ENCODE peak calls at places on chromosomes 2 and 18, in eight cellular contexts. X is hepatocyte, V is fibroblast of lung, P is HCT116, T is PC-9, U is H1, K is IMR-90, Z is neural progenitor cell. J is an unnamed sample. For H4K20me1, the result is how much of the 10 kb centered on the place peaks cover.

GRCh38 chr2:70570041-70570661 is 16.5 kb upstream of the TGFA start:
- DNase-seq in X (peak), V (no peak), P (peak), T (peak), U (no peak), K (no peak), Z (no peak), J (peak)

GRCh38 chr2:222912776-222913175 is 51.9 kb downstream of the ACSL3 start:
- DNase-seq in X (no peak), V (no peak), P (no peak), T (no peak), U (no peak), K (no peak), Z (no peak), J (no peak)

GRCh38 chr2:97992836-97993825 is 2.6 kb downstream of the TMEM131 start:
- DNase-seq in X (no peak), V (no peak), P (no peak), T (no peak), U (no peak), K (peak), Z (no peak), J (peak)

GRCh38 chr18:35326695-35327387 is 17.4 kb downstream of the ZNF24 start:
- DNase-seq in X (no peak), V (no peak), P (no peak), T (no peak), U (no peak), K (no peak), Z (no peak), J (no peak)

GRCh38 chr18:43578636-43579203 is 301.4 kb upstream of the SYT4 start:
- DNase-seq in X (no peak), V (peak), P (no peak), T (no peak), U (no peak), K (no peak), Z (no peak), J (no peak)

GRCh38 chr18:22170421-22171262 is 1.3 kb downstream of the GATA6 start:
- DNase-seq in X (peak), V (peak), P (no peak), T (peak), U (peak), K (peak), Z (peak), J (peak)

GRCh38 chr2:56185582-56186046 is 1.8 kb downstream of the CCDC85A start:
- DNase-seq in X (peak), V (no peak), P (no peak), T (no peak), U (peak), K (no peak), Z (peak), J (peak)

GRCh38 chr18:623760-624620 is 27.2 kb downstream of the CLUL1 start:
- DNase-seq in X (peak), V (peak), P (peak), T (peak), U (peak), K (peak), Z (peak), J (peak)

GRCh38 chr2:47354013-47354816 is 48.7 kb upstream of the MSH2 start:
- DNase-seq in X (peak), V (peak), P (no peak), T (peak), U (no peak), K (peak), Z (no peak), J (no peak)

GRCh38 chr2:62724886-62725711 is 19.6 kb downstream of the EHBP1 start:
- DNase-seq in X (no peak), V (no peak), P (peak), T (no peak), U (peak), K (no peak), Z (peak), J (no peak)

GRCh38 chr18:46213295-46213694 is 109.1 kb downstream of the HAUS1 start:
- DNase-seq in X (no peak), V (peak), P (peak), T (no peak), U (no peak), K (no peak), Z (no peak), J (no peak)

GRCh38 chr18:5963267-5963666 is 67.9 kb upstream of the TMEM200C start:
- DNase-seq in X (no peak), V (no peak), P (no peak), T (no peak), U (no peak), K (no peak), Z (no peak), J (no peak)

GRCh38 chr2:10091182-10091932 is 11.1 kb upstream of the CYS1 start:
- DNase-seq in X (no peak), V (no peak), P (no peak), T (no peak), U (no peak), K (no peak), Z (no peak), J (no peak)

GRCh38 chr2:86368181-86368824 is 30.9 kb upstream of the REEP1 start:
- DNase-seq in X (peak), V (peak), P (peak), T (peak), U (peak), K (peak), Z (peak), J (peak)

GRCh38 chr2:217366246-217366645 is 506.4 kb upstream of the TNP1 start:
- DNase-seq in X (no peak), V (no peak), P (no peak), T (no peak), U (no peak), K (no peak), Z (no peak), J (no peak)

GRCh38 chr2:162509288-162509968 is 165.5 kb downstream of the GCA start:
- DNase-seq in X (no peak), V (no peak), P (no peak), T (no peak), U (no peak), K (no peak), Z (no peak), J (no peak)

GRCh38 chr2:218540015-218540414 is 28.1 kb downstream of the USP37 start:
- DNase-seq in X (no peak), V (peak), P (no peak), T (no peak), U (no peak), K (peak), Z (no peak), J (no peak)

GRCh38 chr2:239224249-239224605 is 176.6 kb downstream of the HDAC4 start:
- DNase-seq in X (no peak), V (no peak), P (no peak), T (no peak), U (no peak), K (no peak), Z (no peak), J (no peak)

GRCh38 chr2:109382236-109382930 is 231.4 kb downstream of the SEPTIN10 start:
- DNase-seq in X (no peak), V (no peak), P (no peak), T (no peak), U (peak), K (peak), Z (no peak), J (no peak)

GRCh38 chr18:28189400-28190239 is 12.7 kb upstream of the CDH2 start:
- DNase-seq in X (peak), V (peak), P (peak), T (no peak), U (peak), K (peak), Z (peak), J (peak)

GRCh38 chr2:158391876-158392275 is 64.7 kb downstream of the CCDC148 start:
- DNase-seq in X (no peak), V (peak), P (peak), T (no peak), U (no peak), K (peak), Z (no peak), J (peak)

GRCh38 chr2:120893874-120894584 is 158.4 kb downstream of the GLI2 start:
- DNase-seq in X (peak), V (no peak), P (no peak), T (no peak), U (no peak), K (no peak), Z (peak), J (no peak)

GRCh38 chr2:203808041-203808750 is 59.4 kb upstream of the CTLA4 start:
- DNase-seq in X (no peak), V (peak), P (no peak), T (no peak), U (no peak), K (peak), Z (peak), J (peak)

GRCh38 chr18:21448301-21448700 is 152.2 kb downstream of the ESCO1 start:
- DNase-seq in X (no peak), V (no peak), P (no peak), T (no peak), U (no peak), K (no peak), Z (no peak), J (no peak)

GRCh38 chr2:152504618-152505017 is 169.6 kb downstream of the FMNL2 start:
- DNase-seq in X (no peak), V (no peak), P (no peak), T (no peak), U (no peak), K (peak), Z (no peak), J (no peak)

GRCh38 chr2:175676813-175677212 is 325.3 kb downstream of the LNPK start:
- DNase-seq in X (no peak), V (no peak), P (no peak), T (no peak), U (no peak), K (no peak), Z (no peak), J (no peak)

GRCh38 chr2:9637330-9637729 is 6.5 kb upstream of the YWHAQ start:
- DNase-seq in X (no peak), V (peak), P (peak), T (peak), U (no peak), K (peak), Z (peak), J (peak)

GRCh38 chr2:197784956-197785941 is at the start of gene BOLL:
- DNase-seq in X (no peak), V (no peak), P (no peak), T (no peak), U (no peak), K (no peak), Z (no peak), J (no peak)

GRCh38 chr18:58257461-58257860 is 213.4 kb downstream of the NEDD4L start:
- DNase-seq in X (no peak), V (peak), P (no peak), T (no peak), U (no peak), K (peak), Z (no peak), J (no peak)

GRCh38 chr18:49161627-49162026 is 210.9 kb upstream of the SMAD7 start:
- DNase-seq in X (peak), V (peak), P (no peak), T (no peak), U (no peak), K (peak), Z (no peak), J (peak)

GRCh38 chr18:49164738-49165137 is 214.0 kb upstream of the SMAD7 start:
- DNase-seq in X (no peak), V (no peak), P (no peak), T (no peak), U (no peak), K (no peak), Z (no peak), J (no peak)

GRCh38 chr18:49155857-49156256 is 205.1 kb upstream of the SMAD7 start:
- DNase-seq in X (no peak), V (no peak), P (no peak), T (no peak), U (no peak), K (no peak), Z (no peak), J (no peak)

GRCh38 chr18:49162226-49162848 is 211.6 kb upstream of the SMAD7 start:
- DNase-seq in X (no peak), V (no peak), P (no peak), T (no peak), U (no peak), K (no peak), Z (no peak), J (no peak)

GRCh38 chr18:49160075-49160930 is 209.5 kb upstream of the SMAD7 start:
- DNase-seq in X (no peak), V (no peak), P (no peak), T (no peak), U (no peak), K (peak), Z (no peak), J (no peak)
- H3K27ac ChIP-seq in X (peak), V (no peak), P (no peak), T (no peak), U (no peak), K (no peak), Z (no peak), J (no peak)

DNA sequence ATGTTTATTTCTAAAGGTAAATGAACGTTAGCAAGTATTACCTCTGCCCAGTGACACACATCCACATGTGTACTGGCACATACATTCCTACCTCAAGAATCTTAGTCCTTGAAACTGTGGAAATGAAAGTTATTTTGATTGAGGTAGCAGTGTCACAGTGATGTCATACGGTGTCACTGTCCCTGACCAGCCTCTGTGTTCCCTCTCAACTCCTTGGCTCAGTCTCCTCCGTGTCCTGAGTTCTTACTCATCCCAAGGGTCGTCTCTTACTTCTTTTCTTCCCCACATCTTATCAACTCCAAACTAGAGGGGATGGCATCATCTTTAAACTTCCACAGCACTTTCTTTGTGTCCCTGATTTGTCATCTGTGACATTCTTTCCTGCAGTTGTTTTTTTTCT is 3.3 kb downstream of the NCK2 start:
- DNase-seq in X (no peak), V (no peak), P (no peak), T (no peak), U (no peak), K (peak), Z (no peak), J (no peak)
- H4K20me1 ChIP-seq in X (half or more), V (under half), P (under half), T (under half), U (under half), K (half or more), Z (half or more), J (under half)

DNA sequence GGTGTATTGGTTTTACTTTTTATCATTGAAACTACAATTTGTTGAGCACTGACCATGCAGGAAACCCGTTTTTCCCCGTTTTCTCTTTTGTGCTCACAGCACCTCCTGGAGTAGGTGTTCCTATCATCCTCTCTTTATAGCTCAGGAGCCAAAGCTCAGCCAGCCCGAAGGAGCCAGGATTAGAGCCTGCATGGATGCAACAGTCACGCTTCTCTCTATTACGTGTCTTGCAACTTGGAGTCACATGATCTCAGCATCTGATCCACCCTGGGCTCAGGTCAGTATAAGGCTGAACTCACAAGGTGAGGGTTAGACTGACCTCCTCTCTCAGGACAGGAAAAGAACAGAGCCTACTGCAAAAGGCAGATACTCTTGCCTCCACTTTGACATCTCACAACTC is 150.5 kb downstream of the MBP start:
- DNase-seq in X (no peak), V (no peak), P (no peak), T (no peak), U (peak), K (no peak), Z (no peak), J (no peak)
- H3K27ac ChIP-seq in X (no peak), V (no peak), P (no peak), T (no peak), U (no peak), K (no peak), Z (no peak), J (no peak)

GRCh38 chr2:241317391-241317790 is 1.7 kb downstream of the SEPTIN2 start:
- DNase-seq in X (no peak), V (no peak), P (no peak), T (no peak), U (no peak), K (no peak), Z (no peak), J (no peak)
- H4K20me1 ChIP-seq in X (half or more), V (under half), P (under half), T (half or more), U (under half), K (half or more), Z (half or more), J (under half)

GRCh38 chr18:13614701-13615288 is 111.6 kb downstream of the FAM210A start:
- DNase-seq in X (no peak), V (no peak), P (no peak), T (no peak), U (no peak), K (no peak), Z (no peak), J (no peak)

GRCh38 chr18:13615432-13615861 is 110.9 kb downstream of the FAM210A start:
- DNase-seq in X (no peak), V (no peak), P (no peak), T (no peak), U (no peak), K (no peak), Z (no peak), J (no peak)

GRCh38 chr18:13616525-13617035 is 109.8 kb downstream of the FAM210A start:
- DNase-seq in X (no peak), V (no peak), P (no peak), T (no peak), U (no peak), K (no peak), Z (no peak), J (no peak)

GRCh38 chr18:13614318-13614643 is 112.1 kb downstream of the FAM210A start:
- DNase-seq in X (no peak), V (no peak), P (no peak), T (no peak), U (no peak), K (no peak), Z (no peak), J (no peak)

DNA sequence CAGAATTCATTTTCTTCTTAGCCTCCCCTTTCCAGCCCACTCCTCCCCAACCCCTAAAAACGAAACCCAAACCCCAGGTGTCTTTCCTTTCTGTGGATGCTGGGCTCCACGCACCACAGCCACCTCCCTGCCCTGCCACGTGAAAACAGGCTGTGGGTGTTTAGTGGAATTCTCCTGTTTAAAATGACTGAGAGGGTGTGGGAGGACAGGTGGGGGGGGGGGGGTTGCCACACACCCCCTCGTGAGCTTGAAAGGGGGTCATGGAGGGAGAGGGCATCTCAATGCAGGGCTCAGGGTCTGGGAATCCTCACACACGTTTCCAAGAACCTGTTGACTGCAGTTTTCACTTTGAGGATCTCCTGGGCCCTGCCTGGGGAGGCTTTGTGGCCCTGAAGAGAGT is 110.3 kb downstream of the FAM210A start:
- DNase-seq in X (no peak), V (no peak), P (no peak), T (no peak), U (no peak), K (no peak), Z (no peak), J (no peak)
- H3K27ac ChIP-seq in X (no peak), V (no peak), P (no peak), T (no peak), U (no peak), K (no peak), Z (no peak), J (no peak)

DNA sequence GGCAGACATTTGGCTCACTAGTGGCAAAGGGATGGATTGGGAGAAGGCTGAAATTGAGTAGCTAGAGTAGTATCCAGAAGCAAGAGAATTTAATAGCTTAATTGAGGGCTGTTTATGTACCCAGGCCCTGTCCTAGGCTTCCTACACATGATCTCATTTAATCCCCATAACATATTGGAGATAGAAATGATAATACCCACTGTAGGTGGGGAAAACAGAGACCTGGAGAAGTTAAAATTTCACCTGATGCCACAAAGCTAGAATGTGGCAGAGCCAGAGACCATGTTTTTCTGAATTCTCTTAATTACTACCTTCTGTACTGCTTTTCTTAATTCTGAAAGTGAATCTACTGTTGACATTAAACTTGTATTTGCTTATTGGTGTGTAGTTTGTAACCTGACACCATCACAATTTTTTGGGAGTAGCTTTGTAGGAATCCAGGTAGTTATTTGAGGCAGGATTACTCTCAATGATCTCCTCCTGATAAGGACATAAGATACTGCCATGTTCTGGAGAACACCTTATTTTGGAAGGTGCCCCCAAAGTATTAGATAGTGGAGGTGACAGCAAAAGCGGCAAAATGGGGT is 42.2 kb downstream of the RAB10 start:
- DNase-seq in X (no peak), V (no peak), P (no peak), T (peak), U (no peak), K (no peak), Z (no peak), J (no peak)
- H4K20me1 ChIP-seq in X (half or more), V (under half), P (under half), T (under half), U (under half), K (half or more), Z (half or more), J (under half)

DNA sequence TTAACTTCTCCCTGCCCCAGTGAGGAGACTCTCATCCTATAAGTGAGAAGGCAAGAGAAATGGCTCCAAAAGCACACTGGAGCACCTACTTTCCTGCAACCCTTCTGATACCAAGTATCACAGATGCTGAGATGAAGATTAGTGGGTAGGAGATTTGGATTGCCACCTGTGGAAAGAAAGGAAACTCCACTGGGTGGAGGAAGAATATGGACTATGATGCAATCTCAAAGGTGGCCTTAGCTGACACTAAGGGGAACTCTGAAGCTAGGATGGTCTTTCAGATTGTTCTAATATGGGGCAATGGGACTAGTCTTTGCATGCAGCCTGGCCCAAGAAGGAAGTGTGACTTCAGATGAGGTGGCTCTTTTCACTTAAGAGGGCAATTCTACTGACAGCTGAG is 21.6 kb downstream of the PRKRA start:
- DNase-seq in X (no peak), V (no peak), P (no peak), T (no peak), U (no peak), K (no peak), Z (no peak), J (no peak)
- H3K27ac ChIP-seq in X (no peak), V (no peak), P (no peak), T (no peak), U (no peak), K (no peak), Z (no peak), J (no peak)

J was measured in mammary epithelial cell.